ENCODE peak calls at places on chromosomes 5 and 9, in nine cellular contexts. R is hepatocyte; U is neural progenitor cell; Z is cardiac muscle cell; C is ovary; F is CD4-positive, alpha-beta T cell; Q is AG04450; B is Karpas-422; W is kidney epithelial cell. L is an unnamed sample. For H3K27me3, the result is how much of the 10 kb centered on the place peaks cover.

GRCh38 chr5:10808347-10809212 is 47.5 kb upstream of the DAP start:
- DNase-seq in B (no peak), R (no peak), Z (no peak), F (no peak), C (no peak), W (no peak), U (no peak), Q (no peak), L (no peak)

GRCh38 chr5:30878751-30879150 is 314.7 kb upstream of the CDH6 start:
- DNase-seq in Z (no peak), B (no peak), R (no peak), U (no peak), C (no peak), W (no peak), F (no peak), Q (no peak), L (no peak)

GRCh38 chr5:154371687-154372086 is 74.1 kb upstream of the SAP30L start:
- DNase-seq in Q (peak), U (no peak), C (no peak), R (peak), W (no peak), Z (peak), B (no peak), F (no peak), L (no peak)

GRCh38 chr9:83630938-83631457 is 8.1 kb downstream of the IDNK start:
- DNase-seq in Z (peak), B (no peak), C (no peak), R (no peak), Q (no peak), W (no peak), F (no peak), U (peak), L (no peak)

GRCh38 chr5:1061916-1062315 is 49.9 kb downstream of the SLC12A7 start:
- DNase-seq in R (no peak), B (no peak), U (no peak), F (no peak), C (no peak), Q (no peak), W (no peak), Z (no peak), L (peak)

GRCh38 chr9:4030751-4031150 is 269.1 kb downstream of the GLIS3 start:
- DNase-seq in F (no peak), Z (peak), U (no peak), W (no peak), Q (no peak), B (no peak), C (no peak), R (no peak), L (no peak)

GRCh38 chr9:97534185-97534584 is 32.7 kb downstream of the TMOD1 start:
- DNase-seq in F (no peak), Q (no peak), B (no peak), W (no peak), U (no peak), R (no peak), C (no peak), Z (no peak), L (no peak)

GRCh38 chr9:94758844-94759243 is 32.3 kb downstream of the AOPEP start:
- DNase-seq in B (no peak), Q (no peak), R (no peak), Z (no peak), W (no peak), F (no peak), C (no peak), U (no peak), L (no peak)

GRCh38 chr9:5783982-5784381 is 48.9 kb downstream of the ERMP1 start:
- DNase-seq in C (no peak), Q (no peak), U (no peak), R (no peak), W (no peak), Z (no peak), F (no peak), B (no peak), L (no peak)

GRCh38 chr5:166342330-166342891 is 1949.0 kb upstream of the WWC1 start:
- DNase-seq in Q (no peak), F (no peak), U (no peak), B (no peak), R (no peak), C (no peak), W (no peak), Z (peak), L (no peak)

GRCh38 chr9:5592904-5593303 is 36.0 kb upstream of the RIC1 start:
- DNase-seq in Q (no peak), F (no peak), U (no peak), R (no peak), W (no peak), C (no peak), B (no peak), Z (no peak), L (no peak)

GRCh38 chr9:35826071-35826701 is 2.3 kb downstream of the FAM221B start:
- DNase-seq in U (peak), B (peak), Z (peak), R (peak), Q (no peak), W (no peak), F (no peak), C (no peak), L (no peak)

GRCh38 chr5:141692919-141693848 is 11.2 kb upstream of the ARAP3 start:
- DNase-seq in C (no peak), U (peak), W (no peak), Z (peak), R (no peak), B (no peak), Q (no peak), F (peak), L (no peak)

GRCh38 chr5:103561670-103562069 is 919 bp downstream of the NUDT12 start:
- DNase-seq in B (no peak), C (no peak), W (no peak), U (no peak), R (no peak), Q (no peak), Z (no peak), F (no peak), L (no peak)

GRCh38 chr9:34177906-34178697 is 741 bp upstream of the UBAP1 start:
- DNase-seq in B (no peak), C (peak), U (no peak), Q (no peak), Z (no peak), F (no peak), W (no peak), R (no peak), L (no peak)

GRCh38 chr5:133298447-133298846 is 246.6 kb downstream of the HSPA4 start:
- DNase-seq in C (no peak), U (no peak), B (no peak), R (no peak), F (no peak), W (no peak), Z (no peak), Q (no peak), L (no peak)

DNA sequence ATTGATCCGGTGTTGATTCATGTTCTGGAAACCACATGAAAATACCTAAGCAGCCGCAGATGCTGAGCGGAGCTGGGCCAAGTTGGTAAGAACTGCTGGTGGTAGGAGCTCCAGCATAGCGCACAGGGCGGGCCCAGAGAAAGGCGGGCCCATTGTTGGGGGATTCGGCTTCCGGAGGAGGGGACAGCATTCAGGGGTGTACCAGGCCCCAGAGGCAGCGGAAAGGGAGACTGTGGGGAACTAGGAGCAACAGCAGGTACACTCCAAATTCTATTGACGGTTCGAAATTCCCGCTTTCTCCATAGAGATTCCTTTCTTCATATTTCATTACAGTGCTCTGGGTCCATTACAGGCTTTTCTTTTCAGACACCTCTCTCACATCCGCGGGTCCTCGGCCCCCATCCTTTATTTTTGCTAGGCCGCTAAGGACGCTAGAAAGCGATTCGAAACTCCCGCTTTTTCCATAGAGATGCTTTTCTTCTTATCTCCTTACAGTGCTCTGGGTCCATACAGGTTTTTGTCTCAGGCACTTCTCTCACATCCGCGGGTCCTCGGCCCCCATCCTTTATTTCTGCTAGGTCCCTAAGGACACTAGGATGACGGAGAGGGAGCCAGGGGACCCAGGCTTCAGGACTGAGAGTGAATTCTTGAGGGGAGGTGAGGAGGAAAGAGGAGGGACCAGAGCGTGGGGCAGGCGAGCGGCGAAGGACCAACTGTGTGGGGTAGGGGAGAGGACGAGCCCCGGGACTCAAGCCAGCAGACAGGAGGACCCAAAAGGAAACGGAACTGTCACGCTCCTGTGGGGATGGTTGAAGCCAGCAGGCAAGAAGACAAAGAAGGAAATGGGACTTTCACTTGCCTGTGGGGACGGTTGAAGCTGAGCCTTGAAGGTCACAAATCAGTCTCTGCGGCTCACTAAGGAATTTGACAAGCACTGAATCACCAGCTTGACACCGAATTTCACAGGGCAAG is at the start of gene CCDC152:
- DNase-seq in R (no peak), W (no peak), C (peak), B (peak), F (peak), Z (peak), Q (no peak), U (peak), L (no peak)
- H3K27me3 ChIP-seq in R (under half), W (under half), C (under half), B (under half), F (under half), Z (under half), Q (under half), U (under half), L (under half)

GRCh38 chr9:134425815-134426214 is 99.6 kb downstream of the RXRA start:
- DNase-seq in W (no peak), Q (no peak), B (no peak), Z (no peak), C (no peak), R (no peak), F (no peak), U (peak), L (no peak)

GRCh38 chr9:134426436-134426835 is 100.2 kb downstream of the RXRA start:
- DNase-seq in F (no peak), Q (no peak), U (no peak), R (no peak), Z (no peak), W (no peak), B (no peak), C (no peak), L (no peak)

GRCh38 chr9:134425401-134425800 is 99.1 kb downstream of the RXRA start:
- DNase-seq in F (no peak), C (no peak), Z (no peak), W (no peak), U (no peak), Q (no peak), R (no peak), B (no peak), L (no peak)

GRCh38 chr9:134423757-134424156 is 97.5 kb downstream of the RXRA start:
- DNase-seq in F (no peak), B (no peak), Q (no peak), U (no peak), Z (no peak), W (no peak), R (no peak), C (peak), L (no peak)

DNA sequence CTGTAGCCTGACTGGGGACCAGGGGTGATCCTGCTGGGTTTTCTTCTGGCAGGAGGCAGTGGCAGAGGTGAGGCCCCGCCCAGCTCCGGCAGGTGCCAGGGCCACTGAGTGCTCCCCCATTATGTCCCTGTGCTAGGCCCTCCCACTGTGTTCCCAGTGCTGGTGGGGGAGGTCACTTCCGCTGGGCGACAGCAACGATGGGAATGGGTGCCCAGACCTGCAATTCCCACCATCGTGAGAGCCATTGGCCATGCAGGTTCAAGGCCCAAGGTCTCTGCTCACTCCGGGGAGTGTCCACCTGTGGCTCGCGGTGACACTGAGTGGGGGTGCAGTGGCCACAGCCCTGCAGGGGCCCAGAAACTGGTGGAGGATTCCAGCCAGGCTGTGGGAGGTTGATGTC is 98.6 kb downstream of the RXRA start:
- DNase-seq in C (peak), Q (no peak), W (no peak), Z (no peak), F (no peak), R (no peak), B (no peak), U (no peak), L (no peak)
- H3K27me3 ChIP-seq in C (under half), Q (under half), W (under half), Z (under half), F (under half), R (under half), B (under half), U (under half), L (under half)

GRCh38 chr9:136156216-136157120 is 37.8 kb upstream of the TMEM250 start:
- DNase-seq in C (no peak), R (no peak), W (no peak), Z (no peak), Q (no peak), F (no peak), U (no peak), B (no peak), L (no peak)

GRCh38 chr9:136159851-136160250 is 41.2 kb upstream of the TMEM250 start:
- DNase-seq in Z (no peak), C (no peak), Q (no peak), W (no peak), B (no peak), F (no peak), R (no peak), U (no peak), L (no peak)

GRCh38 chr9:136155576-136155975 is 36.9 kb upstream of the TMEM250 start:
- DNase-seq in Z (no peak), Q (no peak), R (no peak), W (no peak), F (no peak), U (no peak), C (no peak), B (no peak), L (no peak)

GRCh38 chr9:136154943-136155342 is 36.3 kb upstream of the TMEM250 start:
- DNase-seq in C (no peak), U (no peak), R (no peak), B (no peak), Q (no peak), F (no peak), W (no peak), Z (no peak), L (no peak)

DNA sequence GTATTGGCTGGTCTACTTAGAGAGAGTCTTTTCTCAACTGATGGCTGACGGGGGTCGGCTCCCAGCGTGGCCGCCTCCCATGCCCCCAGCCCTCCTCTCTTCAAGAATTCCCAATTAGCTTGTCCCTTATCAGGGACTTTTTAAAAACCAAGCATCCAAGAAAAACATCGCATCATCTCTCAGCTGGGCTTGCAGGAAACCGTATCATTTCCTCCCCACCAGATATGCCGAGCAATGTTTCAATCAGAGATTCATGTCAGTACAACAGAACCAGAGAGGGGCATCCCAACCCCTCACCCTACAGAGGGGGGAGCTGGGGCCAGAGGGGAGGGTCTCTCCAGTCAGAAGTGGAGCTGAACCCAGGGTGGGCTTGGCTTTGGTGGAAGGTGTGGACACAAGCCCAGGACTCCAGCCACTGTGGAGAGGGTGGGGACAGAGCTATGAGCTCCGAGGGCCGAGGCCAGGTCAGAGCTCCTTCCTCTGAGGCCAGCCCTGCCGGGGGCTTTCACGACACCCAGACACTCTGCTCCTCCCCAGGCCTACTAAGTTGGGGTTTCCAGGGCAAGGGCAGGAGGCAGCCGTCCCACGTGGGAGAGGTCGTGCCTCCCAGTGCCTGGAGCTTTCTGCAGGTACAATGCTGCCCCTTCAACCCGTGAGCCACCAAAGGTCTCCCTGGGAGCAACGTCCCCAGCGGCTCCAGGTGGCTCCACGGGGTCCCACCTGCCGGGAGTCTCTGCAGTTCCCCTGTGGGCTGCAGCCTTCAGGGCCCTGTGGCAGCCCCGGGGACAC is 39.0 kb upstream of the TMEM250 start:
- DNase-seq in U (no peak), C (no peak), W (no peak), R (no peak), F (no peak), Q (no peak), B (no peak), Z (peak), L (no peak)
- H3K27me3 ChIP-seq in U (under half), C (under half), W (half or more), R (under half), F (under half), Q (half or more), B (under half), Z (under half), L (under half)

GRCh38 chr9:126986506-126986951 is 71.9 kb downstream of the RALGPS1 start:
- DNase-seq in W (no peak), B (no peak), F (peak), Q (no peak), U (no peak), Z (peak), R (peak), C (no peak), L (no peak)
- H3K27me3 ChIP-seq in W (under half), B (under half), F (under half), Q (under half), U (under half), Z (under half), R (under half), C (under half), L (under half)

DNA sequence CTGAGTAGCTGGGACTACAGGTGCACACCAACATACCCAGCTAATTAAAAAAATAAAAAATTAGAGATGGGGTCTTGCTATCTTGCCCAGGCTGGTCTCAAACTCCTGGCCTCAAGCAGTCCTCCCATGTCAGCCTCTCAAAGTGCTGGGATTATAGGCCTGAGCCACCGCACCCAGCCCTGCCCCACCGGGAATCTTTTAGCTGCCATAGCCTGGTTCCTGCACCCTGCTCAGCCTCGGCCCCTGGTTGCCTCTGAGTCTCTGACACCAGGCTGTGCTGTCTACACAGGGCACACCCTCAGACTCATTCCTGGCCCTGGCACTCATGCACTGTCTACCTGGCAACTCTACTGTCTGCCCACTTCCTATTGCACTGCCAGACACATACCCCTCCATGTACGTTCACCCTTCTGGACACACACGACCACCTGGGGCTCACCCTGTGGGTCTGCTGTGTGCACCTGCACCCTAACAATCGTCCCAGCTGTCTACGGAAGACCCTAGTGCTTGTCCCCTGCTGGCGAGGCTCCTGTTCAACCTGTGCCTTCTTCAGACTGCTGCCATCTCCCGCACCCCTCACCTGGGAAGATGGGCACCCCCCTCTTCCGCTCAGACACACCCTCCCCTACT is 1.4 kb downstream of the PROP1 start:
- DNase-seq in W (no peak), F (no peak), U (no peak), B (peak), Z (no peak), R (no peak), Q (no peak), C (no peak), L (no peak)
- H3K27me3 ChIP-seq in W (under half), F (under half), U (under half), B (under half), Z (under half), R (under half), Q (under half), C (under half), L (under half)

DNA sequence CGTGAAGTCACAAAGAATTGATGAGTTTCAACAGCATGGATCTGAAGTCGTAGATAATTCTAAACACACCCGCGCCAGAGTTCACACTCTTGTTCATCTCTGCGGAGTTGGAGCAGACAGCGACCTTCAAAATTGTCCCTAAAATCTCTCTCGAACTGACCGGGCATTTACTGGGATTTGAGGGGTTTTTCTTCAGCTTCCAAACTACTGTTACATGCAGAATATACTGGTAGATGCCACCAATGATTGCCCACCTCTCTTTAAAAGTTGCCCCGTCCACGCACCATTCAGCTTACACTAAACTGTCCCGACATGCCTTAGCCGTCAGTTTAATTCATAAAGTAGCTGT is 5.2 kb upstream of the ISL1 start:
- DNase-seq in Z (no peak), Q (no peak), R (no peak), C (no peak), B (no peak), W (no peak), U (no peak), F (no peak), L (no peak)
- H3K27me3 ChIP-seq in Z (half or more), Q (under half), R (half or more), C (under half), B (under half), W (half or more), U (half or more), F (half or more), L (half or more)